ENCODE peak calls at places on chromosomes 12 and 14, in six cellular contexts. Q, V, M, O, B and W are unnamed samples.
A peak's percentile ranks its signal among the peaks of the same experiment; 100 is the strongest.

GRCh38 chr12:55396326-55396725 is 4.0 kb upstream of the OR6C65 start:
- DNase-seq in Q (no peak), V (no peak), M (no peak), O (no peak), B (no peak), W (no peak)

GRCh38 chr12:31324116-31324844 is 1.7 kb downstream of the SINHCAF start:
- DNase-seq in Q (no peak), V (peak; percentile 51), M (peak; percentile 84), O (peak; percentile 81), B (peak; percentile 92), W (peak; percentile 89)

GRCh38 chr12:65565601-65566560 is 258.4 kb upstream of the HMGA2 start:
- DNase-seq in Q (no peak), V (no peak), M (no peak), O (no peak), B (no peak), W (no peak)

GRCh38 chr12:114688256-114688845 is 4.4 kb upstream of the TBX3 start:
- DNase-seq in Q (no peak), V (no peak), M (no peak), O (no peak), B (no peak), W (no peak)

GRCh38 chr12:53508534-53509199 is 1.4 kb upstream of the NPFF start:
- DNase-seq in Q (peak; percentile 60), V (peak; percentile 82), M (peak; percentile 81), O (peak; percentile 91), B (peak; percentile 75), W (peak; percentile 77)

GRCh38 chr14:72774894-72775620 is 118.8 kb downstream of the DPF3 start:
- DNase-seq in Q (no peak), V (no peak), M (no peak), O (no peak), B (no peak), W (no peak)

GRCh38 chr12:30568453-30568852 is 127.2 kb downstream of the IPO8 start:
- DNase-seq in Q (no peak), V (no peak), M (no peak), O (no peak), B (no peak), W (no peak)

GRCh38 chr12:57181561-57182155 is 34.2 kb upstream of the LRP1-AS start:
- DNase-seq in Q (no peak), V (no peak), M (no peak), O (no peak), B (no peak), W (no peak)

GRCh38 chr12:124484526-124484953 is 82.9 kb downstream of the NCOR2 start:
- DNase-seq in Q (no peak), V (peak; percentile 14), M (no peak), O (no peak), B (no peak), W (no peak)

GRCh38 chr12:26205298-26205697 is 9.9 kb downstream of the SSPN start:
- DNase-seq in Q (no peak), V (no peak), M (no peak), O (no peak), B (no peak), W (no peak)

GRCh38 chr14:65502676-65503124 is 90.2 kb downstream of the FUT8 start:
- DNase-seq in Q (peak; percentile 62), V (no peak), M (no peak), O (no peak), B (no peak), W (no peak)

GRCh38 chr12:107014050-107014449 is 27.1 kb upstream of the MTERF2 start:
- DNase-seq in Q (no peak), V (no peak), M (peak; percentile 31), O (peak; percentile 34), B (peak; percentile 3), W (no peak)

GRCh38 chr14:38941485-38941884 is 161.6 kb downstream of the SEC23A start:
- DNase-seq in Q (no peak), V (no peak), M (no peak), O (no peak), B (no peak), W (no peak)

GRCh38 chr12:84642201-84642600 is 270.4 kb downstream of the SLC6A15 start:
- DNase-seq in Q (no peak), V (no peak), M (no peak), O (no peak), B (no peak), W (no peak)

GRCh38 chr14:104130974-104131651 is 7.3 kb upstream of the KIF26A start:
- DNase-seq in Q (no peak), V (peak; percentile 66), M (peak; percentile 35), O (peak; percentile 66), B (no peak), W (no peak)

GRCh38 chr12:124750787-124751471 is 112.7 kb downstream of the SCARB1 start:
- DNase-seq in Q (no peak), V (no peak), M (no peak), O (no peak), B (no peak), W (no peak)

GRCh38 chr12:1594045-1594294 is 411 bp downstream of the FBXL14 start:
- DNase-seq in Q (no peak), V (peak; percentile 76), M (no peak), O (peak; percentile 76), B (no peak), W (no peak)

GRCh38 chr12:52245259-52245961 is 12.4 kb downstream of the KRT7 start:
- DNase-seq in Q (no peak), V (no peak), M (peak; percentile 73), O (no peak), B (no peak), W (no peak)

GRCh38 chr14:75591987-75592575 is 13.7 kb downstream of the FLVCR2 start:
- DNase-seq in Q (no peak), V (no peak), M (no peak), O (no peak), B (no peak), W (no peak)

GRCh38 chr12:52232916-52233461 is at the start of gene KRT7:
- DNase-seq in Q (no peak), V (no peak), M (peak; percentile 93), O (no peak), B (no peak), W (no peak)

GRCh38 chr12:112380663-112381420 is 1.4 kb downstream of the HECTD4 start:
- DNase-seq in Q (no peak), V (no peak), M (no peak), O (no peak), B (no peak), W (no peak)

GRCh38 chr14:92848941-92849340 is 54.8 kb downstream of the GOLGA5 start:
- DNase-seq in Q (no peak), V (no peak), M (no peak), O (no peak), B (no peak), W (no peak)

GRCh38 chr14:91303091-91303923 is 58.8 kb upstream of the GPR68 start:
- DNase-seq in Q (no peak), V (peak; percentile 57), M (no peak), O (no peak), B (no peak), W (no peak)

DNA sequence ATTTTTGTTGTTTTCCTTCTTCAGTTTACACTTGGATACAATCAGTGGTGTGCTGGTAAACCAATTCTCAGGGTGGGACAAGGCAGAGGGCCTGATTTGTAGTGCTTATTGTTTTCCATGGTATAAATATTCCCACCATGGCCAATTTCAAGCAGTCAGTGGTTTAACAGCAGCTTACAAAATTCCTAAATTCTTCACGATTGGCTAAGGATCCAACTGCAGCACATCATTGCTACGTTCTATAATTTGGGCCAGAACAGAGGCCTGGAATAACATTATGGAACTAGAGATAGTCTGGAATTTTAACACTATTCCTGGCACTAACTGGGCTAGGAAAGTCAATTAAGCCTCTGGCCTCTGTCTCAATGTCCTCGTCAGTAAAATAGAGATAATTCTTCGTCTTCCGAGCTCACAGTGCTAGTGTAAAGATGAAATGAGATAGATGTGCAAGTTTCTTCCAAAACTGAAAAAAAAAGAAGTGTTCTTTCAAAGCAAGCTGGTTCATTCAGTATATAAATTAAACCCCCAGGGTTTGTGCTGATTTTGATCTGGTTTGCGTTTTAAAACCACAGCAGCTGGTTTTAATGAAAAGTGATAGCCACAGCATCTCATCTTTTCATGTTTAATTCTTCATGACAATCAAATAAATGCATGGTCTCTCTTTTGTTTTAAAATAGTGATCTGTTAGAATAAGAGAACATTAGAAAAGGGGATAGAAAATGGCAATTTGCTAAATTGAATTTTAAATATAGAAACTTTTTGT is 104.1 kb downstream of the EPS8 start:
- DNase-seq in Q (no peak), V (no peak), M (no peak), O (no peak), B (no peak), W (no peak)
- H3K27ac ChIP-seq in Q (no peak overlapping the region), V (no peak overlapping the region), M (no peak overlapping the region), O (no peak overlapping the region), B (no peak overlapping the region), W (no peak overlapping the region)

GRCh38 chr12:108832730-108833354 is 24.5 kb downstream of the SSH1 start:
- DNase-seq in Q (no peak), V (peak; percentile 20), M (peak; percentile 50), O (no peak), B (no peak), W (no peak)

GRCh38 chr12:108831309-108831991 is 25.9 kb downstream of the SSH1 start:
- DNase-seq in Q (peak; percentile 87), V (no peak), M (no peak), O (peak; percentile 33), B (no peak), W (no peak)

GRCh38 chr12:108832208-108832607 is 25.2 kb downstream of the SSH1 start:
- DNase-seq in Q (no peak), V (no peak), M (no peak), O (no peak), B (no peak), W (no peak)

GRCh38 chr12:108833757-108834472 is 23.5 kb downstream of the SSH1 start:
- DNase-seq in Q (no peak), V (peak; percentile 86), M (no peak), O (peak; percentile 39), B (no peak), W (no peak)

DNA sequence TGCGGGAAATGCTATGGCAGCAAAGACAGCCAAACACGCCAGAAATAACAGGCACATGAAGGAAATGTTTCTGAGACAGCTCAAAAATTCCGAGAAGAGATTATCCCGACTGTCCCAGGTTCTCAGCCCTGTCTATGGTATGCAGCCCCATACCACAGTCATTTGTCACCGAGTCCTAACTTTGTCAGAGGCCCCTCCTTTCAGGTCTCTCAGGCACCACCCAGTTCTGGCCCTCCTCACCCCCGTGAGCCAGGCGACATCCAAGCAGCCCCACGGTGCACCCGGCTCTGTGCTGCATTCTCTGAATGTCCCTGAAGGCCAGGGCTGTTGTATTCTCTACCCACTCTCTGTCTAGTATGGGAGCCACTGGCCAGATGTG is 24.0 kb downstream of the SSH1 start:
- DNase-seq in Q (no peak), V (peak; percentile 44), M (peak; percentile 56), O (no peak), B (no peak), W (no peak)
- H3K27ac ChIP-seq in Q (no peak overlapping the region), V (peak overlapping the region; percentile 94), M (peak overlapping the region; percentile 73), O (peak overlapping the region; percentile 83), B (no peak overlapping the region), W (no peak overlapping the region)

DNA sequence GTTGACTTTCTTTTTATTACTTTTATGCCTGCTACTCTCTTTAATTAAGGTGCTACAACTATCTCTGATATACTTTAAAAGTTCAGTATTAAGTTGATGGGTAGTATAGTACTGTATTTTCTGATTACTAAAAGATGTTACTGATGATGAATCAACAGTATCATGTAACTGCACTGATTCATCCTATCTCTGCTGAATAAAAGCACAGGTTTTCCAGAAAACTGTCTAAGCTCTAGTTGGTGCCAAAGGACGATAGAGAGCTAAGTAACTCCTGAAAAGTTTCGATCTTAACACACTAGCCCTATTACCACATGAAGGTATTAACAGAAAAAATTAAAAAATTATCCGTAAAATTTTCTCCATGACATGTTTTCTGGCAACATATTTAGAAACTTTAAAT is 2.1 kb downstream of the SCAF11 start:
- DNase-seq in Q (no peak), V (no peak), M (no peak), O (no peak), B (no peak), W (no peak)
- H3K27ac ChIP-seq in Q (peak overlapping the region; percentile 99), V (peak overlapping the region; percentile 99), M (no peak overlapping the region), O (peak overlapping the region; percentile 99), B (no peak overlapping the region), W (no peak overlapping the region)

GRCh38 chr14:77023001-77023996 is 5.2 kb downstream of the IRF2BPL start:
- DNase-seq in Q (no peak), V (no peak), M (no peak), O (peak; percentile 63), B (no peak), W (no peak)
- H3K27ac ChIP-seq in Q (peak overlapping the region; percentile 56), V (peak overlapping the region; percentile 100), M (peak overlapping the region; percentile 84), O (peak overlapping the region; percentile 100), B (no peak overlapping the region), W (no peak overlapping the region)